ENCODE peak calls at places on chromosomes 13 and 19, in ten cellular contexts. M, C, Z, S, F, K, D, B, I and W are unnamed samples.

GRCh38 chr13:63690672-63691071 is 2275.0 kb upstream of the PCDH20 start:
- DNase-seq in M (no peak), C (no peak), Z (no peak), S (no peak), F (no peak), K (no peak), D (no peak), B (no peak), I (no peak), W (no peak)

GRCh38 chr13:102907886-102908515 is 62.2 kb downstream of the ERCC5 start:
- DNase-seq in M (no peak), C (no peak), Z (peak), S (no peak), F (no peak), K (no peak), D (no peak), B (no peak), I (no peak), W (no peak)

GRCh38 chr13:106696719-106697118 is 128.8 kb upstream of the ARGLU1 start:
- DNase-seq in M (no peak), C (no peak), Z (no peak), S (no peak), F (no peak), K (no peak), D (no peak), B (no peak), I (no peak), W (no peak)

GRCh38 chr13:35954207-35954560 is 177.0 kb downstream of the DCLK1 start:
- DNase-seq in M (no peak), C (no peak), Z (no peak), S (peak), F (no peak), K (no peak), D (no peak), B (no peak), I (no peak), W (no peak)

GRCh38 chr13:25619897-25620296 is 248.1 kb downstream of the ATP8A2 start:
- DNase-seq in M (no peak), C (no peak), Z (no peak), S (no peak), F (peak), K (no peak), D (no peak), B (no peak), I (no peak), W (no peak)

GRCh38 chr19:45773384-45773783 is 4.3 kb upstream of the SIX5 start:
- DNase-seq in M (no peak), C (no peak), Z (no peak), S (no peak), F (peak), K (no peak), D (no peak), B (no peak), I (no peak), W (no peak)

GRCh38 chr19:58409010-58409790 is 751 bp downstream of the ZNF584 start:
- DNase-seq in M (peak), C (no peak), Z (peak), S (peak), F (peak), K (no peak), D (peak), B (no peak), I (no peak), W (no peak)

GRCh38 chr19:18274776-18275356 is 614 bp upstream of the IQCN start:
- DNase-seq in M (no peak), C (no peak), Z (peak), S (no peak), F (peak), K (peak), D (peak), B (peak), I (peak), W (peak)

GRCh38 chr19:13154241-13154778 is 4.1 kb downstream of the IER2 start:
- DNase-seq in M (peak), C (peak), Z (peak), S (no peak), F (peak), K (no peak), D (peak), B (peak), I (peak), W (no peak)

GRCh38 chr19:2462635-2463421 is 6.1 kb upstream of the LMNB2 start:
- DNase-seq in M (no peak), C (peak), Z (peak), S (peak), F (peak), K (peak), D (peak), B (peak), I (peak), W (no peak)

GRCh38 chr19:47475460-47475859 is 3.8 kb upstream of the SLC8A2 start:
- DNase-seq in M (no peak), C (no peak), Z (no peak), S (no peak), F (no peak), K (no peak), D (no peak), B (no peak), I (no peak), W (no peak)

GRCh38 chr13:100063333-100063732 is 25.6 kb upstream of the PCCA start:
- DNase-seq in M (no peak), C (no peak), Z (peak), S (no peak), F (no peak), K (no peak), D (no peak), B (no peak), I (no peak), W (no peak)

GRCh38 chr19:34151439-34151838 is 20.9 kb upstream of the LSM14A start:
- DNase-seq in M (no peak), C (no peak), Z (no peak), S (no peak), F (no peak), K (no peak), D (no peak), B (no peak), I (no peak), W (no peak)

GRCh38 chr13:112711528-112712265 is 21.9 kb downstream of the ATP11A start:
- DNase-seq in M (peak), C (peak), Z (peak), S (no peak), F (peak), K (no peak), D (peak), B (peak), I (peak), W (peak)

GRCh38 chr19:33348301-33349010 is 25.1 kb upstream of the CEBPG start:
- DNase-seq in M (no peak), C (no peak), Z (no peak), S (no peak), F (no peak), K (no peak), D (no peak), B (no peak), I (peak), W (no peak)

GRCh38 chr19:2278504-2279158 is 3.3 kb downstream of the PEAK3 start:
- DNase-seq in M (no peak), C (no peak), Z (no peak), S (no peak), F (no peak), K (no peak), D (no peak), B (no peak), I (no peak), W (no peak)

GRCh38 chr13:104779311-104779710 is 1713.1 kb upstream of the SLC10A2 start:
- DNase-seq in M (no peak), C (peak), Z (peak), S (peak), F (no peak), K (no peak), D (no peak), B (no peak), I (no peak), W (peak)

GRCh38 chr13:51906581-51906980 is 44.8 kb downstream of the CCDC70 start:
- DNase-seq in M (no peak), C (no peak), Z (peak), S (no peak), F (no peak), K (no peak), D (no peak), B (no peak), I (no peak), W (no peak)

GRCh38 chr13:24923305-24923640 is 159.3 kb downstream of the RNF17 start:
- DNase-seq in M (no peak), C (no peak), Z (peak), S (no peak), F (no peak), K (no peak), D (no peak), B (no peak), I (no peak), W (no peak)

GRCh38 chr13:44013666-44014291 is 134.1 kb downstream of the LACC1 start:
- DNase-seq in M (no peak), C (no peak), Z (peak), S (no peak), F (no peak), K (no peak), D (no peak), B (no peak), I (no peak), W (no peak)

GRCh38 chr19:34595683-34596082 is 81.3 kb downstream of the SCGB2B2 start:
- DNase-seq in M (no peak), C (no peak), Z (no peak), S (no peak), F (no peak), K (no peak), D (no peak), B (no peak), I (no peak), W (no peak)

GRCh38 chr13:64090311-64090710 is 2674.7 kb upstream of the PCDH20 start:
- DNase-seq in M (no peak), C (no peak), Z (no peak), S (no peak), F (no peak), K (no peak), D (no peak), B (no peak), I (no peak), W (no peak)

GRCh38 chr13:112688560-112689497 is 1.0 kb upstream of the ATP11A start:
- DNase-seq in M (peak), C (peak), Z (no peak), S (no peak), F (peak), K (no peak), D (no peak), B (no peak), I (no peak), W (no peak)

GRCh38 chr19:16445238-16446107 is 26.3 kb downstream of the EPS15L1 start:
- DNase-seq in M (no peak), C (no peak), Z (peak), S (no peak), F (no peak), K (no peak), D (no peak), B (no peak), I (no peak), W (no peak)

GRCh38 chr13:65063753-65064152 is 2166.4 kb downstream of the PCDH9 start:
- DNase-seq in M (no peak), C (no peak), Z (no peak), S (no peak), F (no peak), K (no peak), D (no peak), B (no peak), I (no peak), W (no peak)

GRCh38 chr19:58559275-58560006 is 1.0 kb upstream of the UBE2M start:
- DNase-seq in M (peak), C (no peak), Z (peak), S (no peak), F (no peak), K (no peak), D (peak), B (peak), I (peak), W (peak)

GRCh38 chr13:100789968-100790367 is 115.4 kb upstream of the TMTC4 start:
- DNase-seq in M (no peak), C (no peak), Z (no peak), S (no peak), F (no peak), K (no peak), D (no peak), B (no peak), I (no peak), W (no peak)

GRCh38 chr19:3404324-3405260 is 38.2 kb downstream of the NFIC start:
- DNase-seq in M (no peak), C (no peak), Z (no peak), S (no peak), F (no peak), K (peak), D (peak), B (peak), I (peak), W (no peak)

GRCh38 chr13:47747901-47748300 is 253.2 kb downstream of the SUCLA2 start:
- DNase-seq in M (no peak), C (no peak), Z (no peak), S (no peak), F (no peak), K (no peak), D (no peak), B (no peak), I (no peak), W (no peak)